ENCODE peak calls at places on chromosomes 1 and 21, in eight cellular contexts. V, D, L, P, J, M, I and S are unnamed samples.
A peak's percentile ranks its signal among the peaks of the same experiment; 100 is the strongest.

GRCh38 chr21:40386301-40386911 is 460.6 kb downstream of the DSCAM start:
- DNase-seq in J (no peak), L (peak; percentile 37), P (peak; percentile 48), V (peak; percentile 6), D (peak; percentile 66), M (peak; percentile 58), I (peak; percentile 81), S (peak; percentile 85)

GRCh38 chr1:937521-937920 is 13.8 kb downstream of the SAMD11 start:
- DNase-seq in P (no peak), V (no peak), J (no peak), D (no peak), I (no peak), L (no peak), M (no peak), S (no peak)

GRCh38 chr21:36615274-36615964 is 83.5 kb upstream of the SIM2 start:
- DNase-seq in P (no peak), I (no peak), L (no peak), V (peak; percentile 27), J (no peak), M (no peak), D (no peak), S (peak; percentile 42)

GRCh38 chr1:62941780-62942179 is 157.8 kb downstream of the ATG4C start:
- DNase-seq in D (peak; percentile 4), J (no peak), P (no peak), M (no peak), I (no peak), L (no peak), V (no peak), S (no peak)

GRCh38 chr1:209685835-209686234 is 10.6 kb downstream of the G0S2 start:
- DNase-seq in V (no peak), P (no peak), J (no peak), I (no peak), L (no peak), D (no peak), M (no peak), S (no peak)

GRCh38 chr1:203464226-203464625 is 11.4 kb upstream of the PRELP start:
- DNase-seq in P (no peak), L (no peak), D (no peak), I (no peak), M (no peak), V (no peak), J (no peak), S (no peak)

GRCh38 chr1:47996406-47997226 is 569 bp downstream of the TRABD2B start:
- DNase-seq in I (no peak), M (peak; percentile 28), P (peak; percentile 30), D (peak; percentile 23), L (peak; percentile 14), V (peak; percentile 57), J (no peak), S (no peak)

GRCh38 chr1:211951856-211952255 is 83.5 kb downstream of the INTS7 start:
- DNase-seq in J (peak; percentile 81), I (no peak), V (no peak), D (no peak), P (no peak), M (no peak), L (no peak), S (no peak)

GRCh38 chr21:41360072-41360821 is 1.6 kb upstream of the MX2 start:
- DNase-seq in J (no peak), M (no peak), D (peak; percentile 81), I (peak; percentile 68), P (peak; percentile 65), V (no peak), L (no peak), S (no peak)

GRCh38 chr21:28518620-28519019 is 474.1 kb downstream of the LTN1 start:
- DNase-seq in I (no peak), J (no peak), M (no peak), P (no peak), V (no peak), D (no peak), L (no peak), S (no peak)

GRCh38 chr1:81115422-81115821 is 685.3 kb upstream of the ADGRL2 start:
- DNase-seq in J (no peak), M (no peak), I (no peak), V (no peak), L (no peak), D (no peak), P (no peak), S (no peak)

GRCh38 chr1:70044832-70045231 is 160.5 kb downstream of the LRRC40 start:
- DNase-seq in V (no peak), J (no peak), I (no peak), L (no peak), D (no peak), P (no peak), M (no peak), S (no peak)

GRCh38 chr1:19429611-19430010 is 55.7 kb downstream of the CAPZB start:
- DNase-seq in J (no peak), P (no peak), V (no peak), M (no peak), I (no peak), L (no peak), D (no peak), S (no peak)

GRCh38 chr21:28639742-28640141 is 352.9 kb downstream of the LTN1 start:
- DNase-seq in L (no peak), V (no peak), J (no peak), D (no peak), I (no peak), P (no peak), M (no peak), S (no peak)

GRCh38 chr1:176954242-176954641 is 210.3 kb downstream of the ASTN1 start:
- DNase-seq in D (no peak), L (no peak), M (no peak), I (no peak), J (no peak), V (no peak), P (no peak), S (no peak)

GRCh38 chr1:56375184-56375837 is 204.1 kb downstream of the PLPP3 start:
- DNase-seq in V (no peak), M (no peak), D (no peak), L (no peak), I (no peak), P (no peak), J (no peak), S (no peak)

GRCh38 chr1:67791261-67791660 is 42.0 kb downstream of the GNG12 start:
- DNase-seq in J (no peak), I (no peak), D (no peak), P (no peak), M (no peak), V (no peak), L (no peak), S (no peak)

GRCh38 chr1:178954291-178954690 is 71.4 kb upstream of the FAM20B start:
- DNase-seq in V (no peak), L (no peak), D (no peak), I (no peak), P (no peak), M (no peak), J (no peak), S (no peak)

GRCh38 chr1:232227171-232227740 is 402.7 kb downstream of the SIPA1L2 start:
- DNase-seq in P (no peak), D (no peak), I (no peak), M (no peak), V (peak; percentile 85), J (no peak), L (peak; percentile 28), S (no peak)

GRCh38 chr21:25118648-25119047 is 488.6 kb downstream of the MRPL39 start:
- DNase-seq in L (no peak), P (no peak), I (no peak), J (no peak), V (no peak), D (no peak), M (no peak), S (no peak)

DNA sequence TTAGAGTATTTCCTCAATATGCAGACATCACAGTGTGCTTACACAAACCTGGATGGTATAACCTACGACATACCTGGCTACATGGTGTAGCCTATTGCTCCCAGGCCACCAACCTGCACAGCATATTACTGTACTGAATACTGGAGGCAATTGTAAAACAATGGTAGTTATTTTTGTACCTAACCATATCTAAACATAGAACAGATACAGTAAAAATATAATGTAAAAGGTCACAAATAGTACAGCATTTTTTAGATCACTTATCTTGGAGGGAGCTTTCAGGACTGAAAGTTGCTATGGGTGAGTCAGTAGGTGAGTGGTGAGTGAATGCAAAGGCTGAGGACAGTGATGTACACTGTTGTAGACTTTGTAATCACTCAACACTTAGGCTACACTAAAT is 492.3 kb downstream of the MRPL39 start:
- DNase-seq in I (no peak), V (no peak), P (no peak), D (no peak), J (no peak), M (no peak), L (no peak), S (no peak)
- H3K36me3 ChIP-seq in I (no peaks in the 10 kb centered on the region), V (no peaks in the 10 kb centered on the region), P (no peaks in the 10 kb centered on the region), D (no peaks in the 10 kb centered on the region), J (no peaks in the 10 kb centered on the region), M (no peaks in the 10 kb centered on the region), L (no peaks in the 10 kb centered on the region), S (no peaks in the 10 kb centered on the region)

DNA sequence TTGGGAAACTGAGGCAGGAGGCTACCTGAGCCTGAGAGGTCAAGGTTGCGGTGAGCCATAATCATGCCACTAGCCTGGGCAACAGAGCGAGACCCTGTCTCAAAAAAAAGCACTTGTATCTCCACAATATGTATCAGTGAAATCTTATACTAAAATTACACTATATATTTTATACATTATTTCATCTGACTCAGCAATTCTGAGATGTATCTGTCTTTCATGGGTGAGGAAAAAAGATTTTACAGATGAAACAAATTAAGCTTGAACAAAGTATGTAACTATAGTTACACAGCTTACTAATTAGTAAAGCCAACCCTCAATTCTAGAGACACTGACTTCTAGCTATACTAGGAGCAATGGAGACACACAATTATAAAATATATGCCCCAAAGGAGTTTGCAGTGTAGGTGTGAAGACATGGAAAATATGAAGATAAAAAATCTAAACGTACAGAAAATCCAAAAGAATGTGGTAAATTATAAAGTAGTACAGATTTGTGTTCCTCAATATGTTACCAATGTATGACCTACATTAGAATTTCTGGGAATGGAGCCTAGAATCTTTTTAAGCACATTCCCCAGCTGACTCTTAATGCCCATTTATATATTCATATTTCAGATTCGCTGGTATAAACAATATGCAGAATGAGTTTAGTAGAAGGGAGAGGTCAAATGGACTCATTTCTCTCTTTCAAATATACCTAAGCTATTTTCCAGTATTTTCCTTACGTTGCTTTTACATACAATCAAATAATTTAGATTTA is 14.6 kb downstream of the GTF2B start:
- DNase-seq in P (no peak), J (no peak), L (no peak), D (no peak), M (no peak), I (no peak), V (no peak), S (no peak)
- H3K36me3 ChIP-seq in P (no peaks in the 10 kb centered on the region), J (peaks cover 5% of the 10 kb centered on the region), L (no peaks in the 10 kb centered on the region), D (peaks cover 3% of the 10 kb centered on the region), M (peaks cover 37% of the 10 kb centered on the region), I (peaks cover 16% of the 10 kb centered on the region), V (peaks cover 3% of the 10 kb centered on the region), S (peaks cover 12% of the 10 kb centered on the region)

GRCh38 chr1:93566227-93566626 is 115.4 kb downstream of the BCAR3 start:
- DNase-seq in J (no peak), V (no peak), I (no peak), P (peak; percentile 40), L (no peak), M (peak; percentile 38), D (no peak), S (no peak)
- H3K36me3 ChIP-seq in J (peaks cover 3% of the 10 kb centered on the region), V (no peaks in the 10 kb centered on the region), I (peaks cover 73% of the 10 kb centered on the region), P (no peaks in the 10 kb centered on the region), L (peaks cover 36% of the 10 kb centered on the region), M (peaks cover 78% of the 10 kb centered on the region), D (no peaks in the 10 kb centered on the region), S (no peaks in the 10 kb centered on the region)

DNA sequence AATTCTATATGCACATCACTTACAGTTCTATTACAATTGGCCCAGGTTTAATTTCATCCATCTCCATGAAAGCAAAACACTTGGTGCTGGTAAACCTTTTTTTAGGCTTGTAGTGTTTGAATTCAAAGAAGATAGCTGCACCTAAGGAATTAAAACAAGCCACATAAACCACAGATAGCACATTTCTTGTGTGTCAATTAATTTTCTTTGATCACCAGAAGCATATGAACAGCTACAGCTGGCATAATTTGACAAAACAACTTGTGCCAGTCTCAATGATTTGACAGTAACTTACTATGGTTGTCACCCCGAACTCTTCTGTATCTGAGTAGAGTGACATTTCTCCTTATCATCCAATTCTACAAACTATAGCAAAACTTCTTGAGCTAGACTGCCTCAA is 42.2 kb downstream of the AIDA start:
- DNase-seq in L (no peak), P (no peak), J (no peak), M (no peak), I (no peak), D (no peak), V (no peak), S (no peak)
- H3K36me3 ChIP-seq in L (peaks cover 32% of the 10 kb centered on the region), P (peaks cover 2% of the 10 kb centered on the region), J (peaks cover 41% of the 10 kb centered on the region), M (peaks cover 76% of the 10 kb centered on the region), I (peaks cover 79% of the 10 kb centered on the region), D (peaks cover 14% of the 10 kb centered on the region), V (peaks cover 51% of the 10 kb centered on the region), S (no peaks in the 10 kb centered on the region)